ENCODE peak calls at places on chromosomes 5 and 9, in ten cellular contexts. One of them, this sample, is unnamed.

GRCh38 chr5:137734962-137735530 is 843 bp downstream of the KLHL3 start:
- DNase-seq in T-helper 1 cell: no peak
- DNase-seq in activated T-helper 9 cell treated with anti-CD3 and anti-CD28 coated beads, Interleukin-2, amount 50 U/mL, for 16 hours: no peak
- DNase-seq in LHCN-M2: no peak
- DNase-seq in COR-L47: peak
- DNase-seq in fibroblast of lung: peak
- DNase-seq in A549: no peak
- DNase-seq in amniotic stem cell: no peak
- DNase-seq in stimulated activated CD4-positive, alpha-beta T cell treated with anti-CD3 and anti-CD28 coated beads, Interleukin-1b, Interleukin-23, amount 100 ng/mL, for 24 hours: no peak
- DNase-seq in nephron progenitor cell: peak
- DNase-seq in this sample: peak

GRCh38 chr9:128420651-128421473 is at the start of gene CERCAM:
- DNase-seq in amniotic stem cell: no peak
- DNase-seq in LHCN-M2: peak
- DNase-seq in nephron progenitor cell: peak
- DNase-seq in activated T-helper 9 cell treated with anti-CD3 and anti-CD28 coated beads, Interleukin-2, amount 50 U/mL, for 16 hours: peak
- DNase-seq in fibroblast of lung: no peak
- DNase-seq in T-helper 1 cell: peak
- DNase-seq in COR-L47: no peak
- DNase-seq in stimulated activated CD4-positive, alpha-beta T cell treated with anti-CD3 and anti-CD28 coated beads, Interleukin-1b, Interleukin-23, amount 100 ng/mL, for 24 hours: no peak
- DNase-seq in A549: peak
- DNase-seq in this sample: peak

GRCh38 chr9:107794259-107794658 is 304.7 kb upstream of the KLF4 start:
- DNase-seq in COR-L47: no peak
- DNase-seq in T-helper 1 cell: no peak
- DNase-seq in A549: no peak
- DNase-seq in amniotic stem cell: no peak
- DNase-seq in activated T-helper 9 cell treated with anti-CD3 and anti-CD28 coated beads, Interleukin-2, amount 50 U/mL, for 16 hours: no peak
- DNase-seq in nephron progenitor cell: no peak
- DNase-seq in fibroblast of lung: no peak
- DNase-seq in stimulated activated CD4-positive, alpha-beta T cell treated with anti-CD3 and anti-CD28 coated beads, Interleukin-1b, Interleukin-23, amount 100 ng/mL, for 24 hours: no peak
- DNase-seq in LHCN-M2: no peak
- DNase-seq in this sample: no peak

GRCh38 chr9:124812401-124813016 is 35.6 kb downstream of the OLFML2A start:
- DNase-seq in T-helper 1 cell: no peak
- DNase-seq in activated T-helper 9 cell treated with anti-CD3 and anti-CD28 coated beads, Interleukin-2, amount 50 U/mL, for 16 hours: no peak
- DNase-seq in COR-L47: no peak
- DNase-seq in A549: peak
- DNase-seq in LHCN-M2: peak
- DNase-seq in amniotic stem cell: peak
- DNase-seq in stimulated activated CD4-positive, alpha-beta T cell treated with anti-CD3 and anti-CD28 coated beads, Interleukin-1b, Interleukin-23, amount 100 ng/mL, for 24 hours: no peak
- DNase-seq in fibroblast of lung: peak
- DNase-seq in nephron progenitor cell: no peak
- DNase-seq in this sample: peak

GRCh38 chr5:118605761-118606160 is 382.6 kb downstream of the DTWD2 start:
- DNase-seq in activated T-helper 9 cell treated with anti-CD3 and anti-CD28 coated beads, Interleukin-2, amount 50 U/mL, for 16 hours: no peak
- DNase-seq in T-helper 1 cell: no peak
- DNase-seq in A549: no peak
- DNase-seq in LHCN-M2: no peak
- DNase-seq in COR-L47: no peak
- DNase-seq in fibroblast of lung: no peak
- DNase-seq in amniotic stem cell: no peak
- DNase-seq in nephron progenitor cell: no peak
- DNase-seq in stimulated activated CD4-positive, alpha-beta T cell treated with anti-CD3 and anti-CD28 coated beads, Interleukin-1b, Interleukin-23, amount 100 ng/mL, for 24 hours: no peak
- DNase-seq in this sample: no peak

GRCh38 chr9:131107760-131108159 is 11.4 kb downstream of the AIF1L start:
- DNase-seq in fibroblast of lung: no peak
- DNase-seq in nephron progenitor cell: no peak
- DNase-seq in A549: no peak
- DNase-seq in LHCN-M2: no peak
- DNase-seq in activated T-helper 9 cell treated with anti-CD3 and anti-CD28 coated beads, Interleukin-2, amount 50 U/mL, for 16 hours: no peak
- DNase-seq in stimulated activated CD4-positive, alpha-beta T cell treated with anti-CD3 and anti-CD28 coated beads, Interleukin-1b, Interleukin-23, amount 100 ng/mL, for 24 hours: no peak
- DNase-seq in T-helper 1 cell: no peak
- DNase-seq in COR-L47: no peak
- DNase-seq in amniotic stem cell: no peak
- DNase-seq in this sample: no peak

GRCh38 chr5:148730955-148731898 is 76.9 kb upstream of the HTR4 start:
- DNase-seq in COR-L47: peak
- DNase-seq in stimulated activated CD4-positive, alpha-beta T cell treated with anti-CD3 and anti-CD28 coated beads, Interleukin-1b, Interleukin-23, amount 100 ng/mL, for 24 hours: peak
- DNase-seq in LHCN-M2: peak
- DNase-seq in amniotic stem cell: peak
- DNase-seq in nephron progenitor cell: peak
- DNase-seq in activated T-helper 9 cell treated with anti-CD3 and anti-CD28 coated beads, Interleukin-2, amount 50 U/mL, for 16 hours: peak
- DNase-seq in A549: peak
- DNase-seq in T-helper 1 cell: peak
- DNase-seq in fibroblast of lung: peak
- DNase-seq in this sample: peak

GRCh38 chr5:179974946-179975712 is 67.4 kb upstream of the TBC1D9B start:
- DNase-seq in activated T-helper 9 cell treated with anti-CD3 and anti-CD28 coated beads, Interleukin-2, amount 50 U/mL, for 16 hours: no peak
- DNase-seq in fibroblast of lung: peak
- DNase-seq in A549: no peak
- DNase-seq in nephron progenitor cell: peak
- DNase-seq in amniotic stem cell: no peak
- DNase-seq in T-helper 1 cell: no peak
- DNase-seq in LHCN-M2: peak
- DNase-seq in stimulated activated CD4-positive, alpha-beta T cell treated with anti-CD3 and anti-CD28 coated beads, Interleukin-1b, Interleukin-23, amount 100 ng/mL, for 24 hours: no peak
- DNase-seq in COR-L47: peak
- DNase-seq in this sample: no peak